ENCODE peak calls at places on chromosome 15, in four cellular contexts. F, A, U and T are unnamed samples.

GRCh38 chr15:55970286-55970685 is 23.1 kb downstream of the NEDD4 start:
- DNase-seq in F (no peak), A (no peak), U (no peak), T (no peak)

GRCh38 chr15:100383302-100384107 is 41.7 kb upstream of the ADAMTS17 start:
- DNase-seq in F (no peak), A (no peak), U (no peak), T (peak; percentile 20)

GRCh38 chr15:101501703-101502373 is 12.3 kb upstream of the PCSK6 start:
- DNase-seq in F (no peak), A (peak; percentile 57), U (no peak), T (peak; percentile 78)

GRCh38 chr15:31342381-31342780 is 15.7 kb downstream of the KLF13 start:
- DNase-seq in F (no peak), A (no peak), U (no peak), T (no peak)

GRCh38 chr15:99928429-99928981 is 195.3 kb upstream of the LYSMD4 start:
- DNase-seq in F (peak; percentile 89), A (peak; percentile 71), U (peak; percentile 89), T (peak; percentile 73)

GRCh38 chr15:42691308-42691707 is 45.6 kb downstream of the CDAN1 start:
- DNase-seq in F (no peak), A (no peak), U (no peak), T (no peak)

GRCh38 chr15:75731248-75732100 is 18.8 kb upstream of the CSPG4 start:
- DNase-seq in F (no peak), A (no peak), U (no peak), T (peak; percentile 88)

GRCh38 chr15:33380406-33380805 is 69.6 kb downstream of the RYR3 start:
- DNase-seq in F (no peak), A (no peak), U (no peak), T (no peak)

GRCh38 chr15:61820951-61821350 is 239.3 kb downstream of the VPS13C start:
- DNase-seq in F (no peak), A (no peak), U (no peak), T (no peak)

GRCh38 chr15:96893159-96893906 is 562.8 kb downstream of the NR2F2 start:
- DNase-seq in F (no peak), A (peak; percentile 28), U (peak; percentile 21), T (peak; percentile 64)

GRCh38 chr15:64981812-64982431 is 7.8 kb downstream of the SPG21 start:
- DNase-seq in F (no peak), A (no peak), U (no peak), T (no peak)

GRCh38 chr15:62850791-62851291 is 191.7 kb upstream of the TPM1 start:
- DNase-seq in F (no peak), A (no peak), U (peak; percentile 56), T (no peak)

GRCh38 chr15:22888120-22888859 is 49.8 kb downstream of the NIPA2 start:
- DNase-seq in F (no peak), A (no peak), U (peak; percentile 95), T (no peak)

GRCh38 chr15:56098230-56098899 is 105.0 kb upstream of the NEDD4 start:
- DNase-seq in F (no peak), A (no peak), U (no peak), T (no peak)

GRCh38 chr15:89171136-89172072 is 50.0 kb downstream of the RLBP1 start:
- DNase-seq in F (no peak), A (peak; percentile 61), U (peak; percentile 44), T (peak; percentile 15)

GRCh38 chr15:40266828-40267304 is 16.0 kb downstream of the ANKRD63 start:
- DNase-seq in F (no peak), A (no peak), U (peak; percentile 95), T (no peak)

GRCh38 chr15:84034831-84035753 is 200.5 kb upstream of the GOLGA6L4 start:
- DNase-seq in F (no peak), A (no peak), U (peak; percentile 20), T (peak; percentile 17)

GRCh38 chr15:85595804-85596536 is 198.8 kb downstream of the KLHL25 start:
- DNase-seq in F (no peak), A (no peak), U (no peak), T (no peak)

GRCh38 chr15:91694829-91695205 is 158.7 kb upstream of the SLCO3A1 start:
- DNase-seq in F (no peak), A (no peak), U (peak; percentile 8), T (no peak)

GRCh38 chr15:31367730-31368344 is 41.2 kb downstream of the KLF13 start:
- DNase-seq in F (no peak), A (no peak), U (no peak), T (no peak)

GRCh38 chr15:57437564-57437963 is 61.3 kb downstream of the CGNL1 start:
- DNase-seq in F (no peak), A (no peak), U (no peak), T (no peak)

GRCh38 chr15:75625542-75626347 is at the start of gene SNUPN:
- DNase-seq in F (peak; percentile 96), A (peak; percentile 75), U (peak; percentile 94), T (peak; percentile 97)

GRCh38 chr15:62150445-62150844 is 14.6 kb downstream of the C2CD4B start:
- DNase-seq in F (no peak), A (no peak), U (no peak), T (no peak)

GRCh38 chr15:97998307-97999071 is 38.0 kb downstream of the ARRDC4 start:
- DNase-seq in F (no peak), A (no peak), U (no peak), T (no peak)